ENCODE peak calls at places on chromosomes 2 and 18, in eight cellular contexts. G is Calu3, J is hippocampal formation, Q is astrocyte of the cerebellum, N is iris pigment epithelial cell, C is HTR-8/SVneo, U is KBM-7, F is putamen. W is an unnamed sample.

GRCh38 chr2:205763708-205764501 is 81.6 kb downstream of the NRP2 start:
- DNase-seq in G (peak; percentile 40), J (no peak), Q (peak; percentile 86), N (peak; percentile 92), C (peak; percentile 9), U (peak; percentile 15), F (peak; percentile 47), W (no peak)

GRCh38 chr18:59779979-59780378 is 82.8 kb upstream of the CCBE1 start:
- DNase-seq in G (no peak), J (no peak), Q (peak; percentile 63), N (peak; percentile 93), C (peak; percentile 33), U (no peak), F (no peak), W (no peak)

GRCh38 chr2:178392215-178392614 is 58.8 kb downstream of the PRKRA start:
- DNase-seq in G (no peak), J (no peak), Q (no peak), N (peak; percentile 31), C (no peak), U (no peak), F (no peak), W (no peak)

GRCh38 chr18:57312346-57313144 is 39.8 kb upstream of the ST8SIA3 start:
- DNase-seq in G (no peak), J (no peak), Q (no peak), N (no peak), C (no peak), U (no peak), F (no peak), W (no peak)

GRCh38 chr18:61992285-61992684 is 99.5 kb upstream of the RNF152 start:
- DNase-seq in G (peak; percentile 6), J (no peak), Q (peak; percentile 77), N (peak; percentile 93), C (peak; percentile 13), U (no peak), F (no peak), W (no peak)

GRCh38 chr2:38933653-38934052 is 44.0 kb downstream of the ARHGEF33 start:
- DNase-seq in G (no peak), J (no peak), Q (no peak), N (peak; percentile 27), C (no peak), U (no peak), F (no peak), W (no peak)

GRCh38 chr18:79026491-79026890 is 42.7 kb upstream of the ATP9B start:
- DNase-seq in G (no peak), J (no peak), Q (no peak), N (no peak), C (no peak), U (no peak), F (no peak), W (no peak)

GRCh38 chr18:73688851-73689659 is 458.6 kb downstream of the FBXO15 start:
- DNase-seq in G (no peak), J (no peak), Q (peak; percentile 83), N (peak; percentile 85), C (no peak), U (no peak), F (no peak), W (no peak)

GRCh38 chr2:213187833-213188532 is 36.6 kb upstream of the IKZF2 start:
- DNase-seq in G (peak; percentile 53), J (no peak), Q (peak; percentile 26), N (peak; percentile 73), C (peak; percentile 63), U (no peak), F (no peak), W (no peak)

GRCh38 chr2:108324531-108325256 is 36.0 kb downstream of the SULT1C2 start:
- DNase-seq in G (no peak), J (no peak), Q (no peak), N (peak; percentile 88), C (no peak), U (no peak), F (no peak), W (no peak)

GRCh38 chr2:118310878-118311442 is 222.7 kb downstream of the INSIG2 start:
- DNase-seq in G (no peak), J (no peak), Q (no peak), N (no peak), C (no peak), U (no peak), F (no peak), W (no peak)

GRCh38 chr2:12014088-12014960 is 267.9 kb downstream of the LPIN1 start:
- DNase-seq in G (no peak), J (no peak), Q (peak; percentile 24), N (peak; percentile 59), C (no peak), U (no peak), F (no peak), W (no peak)

GRCh38 chr2:71928734-71929481 is 218.8 kb downstream of the CYP26B1 start:
- DNase-seq in G (no peak), J (no peak), Q (no peak), N (no peak), C (no peak), U (no peak), F (no peak), W (no peak)

GRCh38 chr2:226661789-226662545 is 137.7 kb downstream of the IRS1 start:
- DNase-seq in G (peak; percentile 58), J (no peak), Q (peak; percentile 92), N (peak; percentile 100), C (peak; percentile 76), U (no peak), F (no peak), W (no peak)

GRCh38 chr2:147989809-147990403 is 30.6 kb downstream of the ORC4 start:
- DNase-seq in G (peak; percentile 13), J (peak; percentile 65), Q (peak; percentile 43), N (peak; percentile 63), C (peak; percentile 33), U (peak; percentile 66), F (peak; percentile 10), W (peak; percentile 11)

GRCh38 chr18:58279504-58280158 is 235.6 kb downstream of the NEDD4L start:
- DNase-seq in G (no peak), J (no peak), Q (no peak), N (no peak), C (no peak), U (no peak), F (no peak), W (no peak)

GRCh38 chr2:8086796-8087479 is 594.9 kb upstream of the ID2 start:
- DNase-seq in G (peak; percentile 20), J (no peak), Q (peak; percentile 97), N (peak; percentile 78), C (no peak), U (no peak), F (no peak), W (peak; percentile 30)

GRCh38 chr2:1605102-1605501 is 139.2 kb downstream of the PXDN start:
- DNase-seq in G (no peak), J (no peak), Q (no peak), N (no peak), C (no peak), U (no peak), F (no peak), W (no peak)

GRCh38 chr18:4987452-4988405 is 209.3 kb downstream of the AKAIN1 start:
- DNase-seq in G (no peak), J (no peak), Q (no peak), N (no peak), C (no peak), U (no peak), F (no peak), W (no peak)

GRCh38 chr2:39618236-39618635 is 47.5 kb upstream of the TMEM178A start:
- DNase-seq in G (no peak), J (no peak), Q (no peak), N (no peak), C (no peak), U (no peak), F (no peak), W (no peak)

GRCh38 chr2:221833972-221834371 is 261.9 kb upstream of the EPHA4 start:
- DNase-seq in G (no peak), J (no peak), Q (no peak), N (no peak), C (no peak), U (no peak), F (no peak), W (no peak)

GRCh38 chr2:16666453-16666801 is 793 bp upstream of the CYRIA start:
- DNase-seq in G (no peak), J (no peak), Q (peak; percentile 88), N (peak; percentile 78), C (no peak), U (no peak), F (no peak), W (peak; percentile 55)

GRCh38 chr2:230658877-230659652 is 53.6 kb upstream of the CAB39 start:
- DNase-seq in G (no peak), J (no peak), Q (no peak), N (no peak), C (no peak), U (peak; percentile 99), F (no peak), W (no peak)

GRCh38 chr2:225600444-225600843 is 200.9 kb downstream of the NYAP2 start:
- DNase-seq in G (no peak), J (no peak), Q (no peak), N (peak; percentile 47), C (no peak), U (no peak), F (no peak), W (no peak)

GRCh38 chr2:172086349-172087190 is 1.3 kb downstream of the DLX1 start:
- DNase-seq in G (peak; percentile 56), J (no peak), Q (no peak), N (no peak), C (no peak), U (no peak), F (no peak), W (no peak)

GRCh38 chr2:26455801-26456700 is 21.9 kb downstream of the OTOF start:
- DNase-seq in G (no peak), J (no peak), Q (no peak), N (no peak), C (no peak), U (peak; percentile 20), F (no peak), W (no peak)

GRCh38 chr2:61135510-61135909 is 26.5 kb upstream of the C2orf74 start:
- DNase-seq in G (no peak), J (peak; percentile 45), Q (peak; percentile 22), N (peak; percentile 68), C (peak; percentile 51), U (peak; percentile 54), F (peak; percentile 50), W (no peak)

W was measured in brain pericyte.